ENCODE peak calls at places on chromosomes 6 and 20, in ten cellular contexts. R is stimulated activated CD4-positive, alpha-beta T cell treated with anti-CD3 and anti-CD28 coated beads, Interleukin-12 subunit alpha, Interleukin-12 subunit beta, amount 100 ng/mL, for 4 hours; O is NCI-H1105; H is stimulated activated CD8-positive, alpha-beta memory T cell treated with anti-CD3 and anti-CD28 coated beads, Interleukin-15, amount 100 ng/mL, for 24 hours; G is adrenal gland; N is HuH-7; V is GM18507; Z is GM20000; F is IMR-90; D is heart left ventricle. U is an unnamed sample.

GRCh38 chr6:144310761-144311160 is 25.6 kb downstream of the UTRN start:
- DNase-seq in R (no peak), O (no peak), H (no peak), G (no peak), N (no peak), V (no peak), Z (no peak), F (no peak), D (no peak), U (no peak)

GRCh38 chr20:48760403-48760889 is 67.4 kb downstream of the PREX1 start:
- DNase-seq in R (peak), O (no peak), H (no peak), G (peak), N (no peak), V (no peak), Z (peak), F (peak), D (peak), U (no peak)

GRCh38 chr20:36454664-36455427 is 86.5 kb upstream of the MYL9 start:
- DNase-seq in R (no peak), O (no peak), H (no peak), G (peak), N (no peak), V (no peak), Z (no peak), F (no peak), D (peak), U (no peak)

GRCh38 chr6:125835221-125835744 is 44.5 kb downstream of the NCOA7 start:
- DNase-seq in R (no peak), O (no peak), H (no peak), G (peak), N (no peak), V (no peak), Z (no peak), F (peak), D (no peak), U (no peak)

GRCh38 chr6:168243812-168244376 is 75.7 kb downstream of the DACT2 start:
- DNase-seq in R (no peak), O (no peak), H (no peak), G (no peak), N (no peak), V (no peak), Z (no peak), F (no peak), D (no peak), U (no peak)

GRCh38 chr6:25278914-25279747 is at the start of gene CARMIL1:
- DNase-seq in R (peak), O (peak), H (peak), G (peak), N (peak), V (peak), Z (peak), F (peak), D (peak), U (peak)

GRCh38 chr20:57514273-57514751 is 10.6 kb downstream of the CTCFL start:
- DNase-seq in R (peak), O (no peak), H (no peak), G (peak), N (peak), V (peak), Z (peak), F (peak), D (peak), U (peak)

GRCh38 chr6:56695702-56696101 is 53.0 kb upstream of the DST start:
- DNase-seq in R (no peak), O (no peak), H (no peak), G (no peak), N (no peak), V (no peak), Z (no peak), F (peak), D (no peak), U (no peak)

GRCh38 chr6:15534970-15535369 is 127.9 kb downstream of the DTNBP1 start:
- DNase-seq in R (no peak), O (no peak), H (no peak), G (no peak), N (no peak), V (no peak), Z (no peak), F (no peak), D (no peak), U (no peak)

GRCh38 chr20:17841751-17842191 is 126.8 kb downstream of the SNX5 start:
- DNase-seq in R (no peak), O (no peak), H (no peak), G (peak), N (no peak), V (no peak), Z (no peak), F (peak), D (peak), U (no peak)

GRCh38 chr20:25360631-25361286 is 29.9 kb downstream of the ABHD12 start:
- DNase-seq in R (no peak), O (no peak), H (no peak), G (no peak), N (no peak), V (no peak), Z (peak), F (peak), D (no peak), U (no peak)

GRCh38 chr6:44456966-44457292 is 69.4 kb downstream of the CDC5L start:
- DNase-seq in R (no peak), O (no peak), H (no peak), G (no peak), N (no peak), V (no peak), Z (no peak), F (no peak), D (no peak), U (no peak)

GRCh38 chr6:73884540-73884939 is 188.5 kb downstream of the CD109 start:
- DNase-seq in R (no peak), O (no peak), H (no peak), G (no peak), N (no peak), V (no peak), Z (no peak), F (no peak), D (no peak), U (no peak)

GRCh38 chr20:53124075-53124532 is 151.9 kb downstream of the TSHZ2 start:
- DNase-seq in R (no peak), O (no peak), H (no peak), G (peak), N (no peak), V (no peak), Z (no peak), F (no peak), D (no peak), U (no peak)

GRCh38 chr20:37348643-37349516 is 2.9 kb downstream of the SRC start:
- DNase-seq in R (no peak), O (no peak), H (no peak), G (no peak), N (no peak), V (no peak), Z (no peak), F (no peak), D (no peak), U (no peak)

GRCh38 chr20:34065260-34065659 is 46.8 kb downstream of the EIF2S2 start:
- DNase-seq in R (no peak), O (no peak), H (no peak), G (peak), N (no peak), V (no peak), Z (no peak), F (peak), D (no peak), U (no peak)

GRCh38 chr6:90105766-90106165 is 190.9 kb downstream of the BACH2 start:
- DNase-seq in R (no peak), O (no peak), H (no peak), G (no peak), N (no peak), V (no peak), Z (no peak), F (no peak), D (no peak), U (no peak)

GRCh38 chr6:75211920-75212590 is 6.2 kb upstream of the COL12A1 start:
- DNase-seq in R (no peak), O (no peak), H (no peak), G (no peak), N (no peak), V (no peak), Z (no peak), F (no peak), D (no peak), U (no peak)

GRCh38 chr6:16904957-16905356 is 143.7 kb upstream of the ATXN1 start:
- DNase-seq in R (no peak), O (no peak), H (no peak), G (no peak), N (no peak), V (no peak), Z (no peak), F (no peak), D (no peak), U (no peak)

GRCh38 chr6:37539706-37540352 is 40.1 kb upstream of the CCDC167 start:
- DNase-seq in R (no peak), O (no peak), H (no peak), G (no peak), N (no peak), V (no peak), Z (no peak), F (peak), D (no peak), U (no peak)

GRCh38 chr6:166360243-166361079 is 18.1 kb upstream of the SFT2D1 start:
- DNase-seq in R (no peak), O (no peak), H (no peak), G (no peak), N (no peak), V (no peak), Z (no peak), F (peak), D (no peak), U (no peak)

GRCh38 chr6:113094781-113095180 is 747.7 kb downstream of the RFPL4B start:
- DNase-seq in R (no peak), O (no peak), H (no peak), G (no peak), N (no peak), V (no peak), Z (no peak), F (peak), D (no peak), U (no peak)

GRCh38 chr20:9574182-9574581 is 59.8 kb downstream of the LAMP5 start:
- DNase-seq in R (no peak), O (no peak), H (no peak), G (no peak), N (no peak), V (no peak), Z (no peak), F (no peak), D (no peak), U (no peak)